ENCODE peak calls at places on chromosomes 16 and 17, in eight cellular contexts. U is adrenal gland; S is stimulated activated CD4-positive, alpha-beta T cell treated with anti-CD3 and anti-CD28 coated beads, Interleukin-2, amount 100 ng/mL, for 48 hours; R is left ventricle myocardium inferior; L is H9; Y is Peyer's patch; I is EL; X is activated T-helper 1 cell treated with Interleukin-2 at 50 U/mL for 16 hours. H is an unnamed sample.
A peak's percentile ranks its signal among the peaks of the same experiment; 100 is the strongest.

GRCh38 chr16:84775262-84775810 is 44.4 kb upstream of the CRISPLD2 start:
- DNase-seq in X (no peak), R (no peak), Y (no peak), L (no peak), U (no peak), S (no peak), I (no peak), H (no peak)

GRCh38 chr17:41390411-41390938 is 6.9 kb downstream of the KRT31 start:
- DNase-seq in S (no peak), X (no peak), U (no peak), R (no peak), I (no peak), Y (no peak), L (no peak), H (no peak)

GRCh38 chr17:12229315-12229714 is 208.6 kb downstream of the MAP2K4 start:
- DNase-seq in L (no peak), R (no peak), Y (no peak), S (no peak), U (peak; percentile 17), I (no peak), X (no peak), H (no peak)

GRCh38 chr17:74859439-74860228 is at the start of gene GRIN2C:
- DNase-seq in S (peak; percentile 36), U (no peak), X (peak; percentile 17), I (no peak), R (no peak), L (no peak), Y (no peak), H (no peak)

GRCh38 chr16:68362952-68363846 is 52.4 kb downstream of the PRMT7 start:
- DNase-seq in I (no peak), Y (no peak), R (no peak), U (no peak), L (no peak), X (no peak), S (no peak), H (no peak)

GRCh38 chr17:15662726-15663125 is 21.4 kb downstream of the TRIM16 start:
- DNase-seq in X (no peak), L (no peak), R (no peak), Y (no peak), S (no peak), I (no peak), U (no peak), H (no peak)

GRCh38 chr17:43983515-43984411 is 20.7 kb upstream of the NAGS start:
- DNase-seq in L (peak; percentile 76), X (no peak), S (no peak), R (no peak), I (peak; percentile 27), Y (peak; percentile 55), U (no peak), H (no peak)

GRCh38 chr17:49629447-49629846 is 48.5 kb downstream of the SPOP start:
- DNase-seq in Y (no peak), S (no peak), I (no peak), X (no peak), U (no peak), L (no peak), R (no peak), H (no peak)

GRCh38 chr17:4937553-4937952 is 2.3 kb downstream of the SLC25A11 start:
- DNase-seq in U (no peak), X (no peak), I (no peak), Y (no peak), R (no peak), S (no peak), L (peak; percentile 24), H (no peak)

GRCh38 chr16:1807626-1808025 is 14.1 kb upstream of the IGFALS start:
- DNase-seq in U (no peak), S (no peak), X (no peak), I (no peak), R (no peak), Y (no peak), L (no peak), H (no peak)

GRCh38 chr16:53433509-53433908 is 762 bp upstream of the RBL2 start:
- DNase-seq in L (no peak), S (no peak), U (no peak), Y (no peak), R (no peak), X (no peak), I (no peak), H (no peak)

GRCh38 chr16:49696414-49697101 is 159.4 kb downstream of the ZNF423 start:
- DNase-seq in Y (no peak), S (no peak), U (no peak), I (no peak), X (no peak), L (peak; percentile 82), R (no peak), H (no peak)

GRCh38 chr17:30821751-30822723 is 2.5 kb downstream of the CRLF3 start:
- DNase-seq in U (no peak), S (no peak), I (no peak), Y (no peak), L (no peak), X (no peak), R (no peak), H (no peak)

GRCh38 chr17:77141846-77142449 is 1.2 kb downstream of the SEC14L1 start:
- DNase-seq in X (no peak), I (peak; percentile 43), S (no peak), U (no peak), L (no peak), R (no peak), Y (no peak), H (no peak)

GRCh38 chr17:58319181-58320162 is 9.1 kb downstream of the TSPOAP1 start:
- DNase-seq in S (no peak), L (no peak), U (no peak), R (peak; percentile 5), Y (peak; percentile 41), I (no peak), X (no peak), H (no peak)

GRCh38 chr16:57028086-57028485 is 38.7 kb downstream of the NLRC5 start:
- DNase-seq in L (peak; percentile 47), R (no peak), U (no peak), X (no peak), Y (no peak), I (no peak), S (no peak), H (no peak)

GRCh38 chr17:561118-561517 is 153.5 kb downstream of the VPS53 start:
- DNase-seq in L (no peak), S (peak; percentile 12), X (no peak), Y (no peak), I (peak; percentile 72), R (no peak), U (no peak), H (no peak)

GRCh38 chr17:28996554-28997096 is 9.2 kb downstream of the SEZ6 start:
- DNase-seq in S (no peak), R (no peak), L (no peak), I (no peak), Y (no peak), X (no peak), U (no peak), H (no peak)

GRCh38 chr17:68570531-68570930 is 30.6 kb downstream of the FAM20A start:
- DNase-seq in S (no peak), L (no peak), Y (no peak), R (no peak), U (no peak), I (no peak), X (no peak), H (no peak)

GRCh38 chr16:24538756-24539294 is 541 bp upstream of the RBBP6 start:
- DNase-seq in R (no peak), S (no peak), Y (no peak), U (peak; percentile 81), X (no peak), L (no peak), I (no peak), H (no peak)

GRCh38 chr17:31494259-31495048 is 103.0 kb downstream of the RAB11FIP4 start:
- DNase-seq in S (no peak), Y (peak; percentile 88), L (no peak), X (peak; percentile 50), I (no peak), R (no peak), U (no peak), H (no peak)

GRCh38 chr17:14113137-14113536 is 43.8 kb downstream of the COX10 start:
- DNase-seq in I (no peak), L (no peak), U (no peak), Y (no peak), S (no peak), X (no peak), R (no peak), H (no peak)

GRCh38 chr16:27973678-27974077 is 89.8 kb downstream of the GSG1L start:
- DNase-seq in S (no peak), L (no peak), X (no peak), R (no peak), U (no peak), I (no peak), Y (peak; percentile 23), H (no peak)

GRCh38 chr16:10578474-10579316 is 1.7 kb downstream of the EMP2 start:
- DNase-seq in X (no peak), S (no peak), Y (peak; percentile 53), I (no peak), R (peak; percentile 49), U (no peak), L (no peak), H (no peak)

GRCh38 chr16:71311553-71312158 is 22.5 kb upstream of the CMTR2 start:
- DNase-seq in S (peak; percentile 13), Y (peak; percentile 56), L (peak; percentile 75), I (no peak), U (peak; percentile 19), X (no peak), R (no peak), H (no peak)

GRCh38 chr16:4390266-4391260 is 18.9 kb downstream of the VASN start:
- DNase-seq in R (no peak), S (no peak), I (no peak), X (no peak), U (no peak), Y (no peak), L (peak; percentile 76), H (no peak)

GRCh38 chr17:17137731-17138585 is 68.2 kb downstream of the PLD6 start:
- DNase-seq in L (no peak), U (no peak), X (no peak), I (no peak), Y (no peak), S (no peak), R (no peak), H (no peak)

GRCh38 chr16:68744744-68745280 is 7.7 kb downstream of the CDH1 start:
- DNase-seq in S (no peak), Y (peak; percentile 78), L (peak; percentile 79), X (no peak), U (no peak), R (no peak), I (no peak), H (no peak)

GRCh38 chr16:58476791-58477190 is 23.2 kb upstream of the NDRG4 start:
- DNase-seq in I (no peak), R (no peak), U (no peak), Y (no peak), L (no peak), S (no peak), X (no peak), H (no peak)

GRCh38 chr17:77834170-77835115 is 124.1 kb upstream of the TNRC6C start:
- DNase-seq in Y (peak; percentile 79), L (peak; percentile 84), S (peak; percentile 57), X (peak; percentile 50), I (peak; percentile 91), R (peak; percentile 55), U (peak; percentile 91), H (peak; percentile 57)

GRCh38 chr17:16521070-16521727 is 29.2 kb upstream of the LRRC75A start:
- DNase-seq in U (peak; percentile 84), S (peak; percentile 51), L (peak; percentile 86), X (peak; percentile 27), Y (peak; percentile 87), I (peak; percentile 88), R (peak; percentile 50), H (peak; percentile 66)

GRCh38 chr16:27169511-27170071 is 33.7 kb upstream of the KDM8 start:
- DNase-seq in I (peak; percentile 61), L (peak; percentile 40), X (peak; percentile 57), S (peak; percentile 57), Y (peak; percentile 76), R (no peak), U (no peak), H (no peak)

GRCh38 chr17:77886387-77886728 is 72.1 kb upstream of the TNRC6C start:
- DNase-seq in Y (no peak), R (peak; percentile 44), X (no peak), L (no peak), U (no peak), I (no peak), S (no peak), H (no peak)

GRCh38 chr16:87864331-87864989 is 4.8 kb downstream of the SLC7A5 start:
- DNase-seq in Y (no peak), X (no peak), S (no peak), R (no peak), I (no peak), L (no peak), U (no peak), H (no peak)